ENCODE peak calls at places on chromosomes 12 and 14, in five cellular contexts. One of them, this sample, is unnamed. For H3K27me3 and H3K4me1, the result is how much of the 10 kb centered on the place peaks cover.

GRCh38 chr12:70247653-70248199 is 4.5 kb downstream of the CNOT2 start:
- DNase-seq in tibial nerve: no peak
- DNase-seq in SK-N-SH: no peak
- DNase-seq in GM23338: no peak
- DNase-seq in HCT116: no peak
- DNase-seq in this sample: no peak

GRCh38 chr12:108635201-108635996 is 1.7 kb upstream of the SELPLG start:
- DNase-seq in tibial nerve: no peak
- DNase-seq in GM23338: no peak
- DNase-seq in HCT116: no peak
- DNase-seq in SK-N-SH: no peak
- DNase-seq in this sample: no peak

GRCh38 chr14:55160989-55161388 is 30.4 kb downstream of the DLGAP5 start:
- DNase-seq in GM23338: no peak
- DNase-seq in tibial nerve: no peak
- DNase-seq in SK-N-SH: peak
- DNase-seq in HCT116: peak
- DNase-seq in this sample: no peak

GRCh38 chr12:46785413-46785812 is 40.4 kb downstream of the SLC38A4 start:
- DNase-seq in tibial nerve: no peak
- DNase-seq in SK-N-SH: no peak
- DNase-seq in GM23338: no peak
- DNase-seq in HCT116: no peak
- DNase-seq in this sample: peak

GRCh38 chr14:68790656-68791077 is 2.2 kb downstream of the ZFP36L1 start:
- DNase-seq in GM23338: no peak
- DNase-seq in tibial nerve: no peak
- DNase-seq in HCT116: no peak
- DNase-seq in SK-N-SH: no peak
- DNase-seq in this sample: no peak

GRCh38 chr12:57343703-57344378 is 87.0 kb downstream of the R3HDM2 start:
- DNase-seq in tibial nerve: no peak
- DNase-seq in HCT116: no peak
- DNase-seq in GM23338: no peak
- DNase-seq in SK-N-SH: no peak
- DNase-seq in this sample: no peak

GRCh38 chr12:56206373-56207166 is 15.2 kb downstream of the RNF41 start:
- DNase-seq in tibial nerve: peak
- DNase-seq in HCT116: no peak
- DNase-seq in SK-N-SH: peak
- DNase-seq in GM23338: peak
- DNase-seq in this sample: peak

GRCh38 chr12:127803545-127803944 is 463.4 kb upstream of the TMEM132C start:
- DNase-seq in HCT116: no peak
- DNase-seq in SK-N-SH: no peak
- DNase-seq in GM23338: no peak
- DNase-seq in tibial nerve: no peak
- DNase-seq in this sample: no peak

GRCh38 chr14:61889914-61890351 is 127.7 kb downstream of the SNAPC1 start:
- DNase-seq in HCT116: no peak
- DNase-seq in SK-N-SH: no peak
- DNase-seq in tibial nerve: no peak
- DNase-seq in GM23338: peak
- DNase-seq in this sample: no peak

GRCh38 chr12:122020795-122021192 is 890 bp upstream of the BCL7A start:
- DNase-seq in tibial nerve: no peak
- DNase-seq in SK-N-SH: no peak
- DNase-seq in GM23338: peak
- DNase-seq in HCT116: no peak
- DNase-seq in this sample: no peak

GRCh38 chr12:100993916-100994315 is 199.3 kb downstream of the ANO4 start:
- DNase-seq in SK-N-SH: no peak
- DNase-seq in HCT116: no peak
- DNase-seq in GM23338: peak
- DNase-seq in tibial nerve: no peak
- DNase-seq in this sample: no peak

GRCh38 chr14:22769369-22769768 is 2.9 kb downstream of the OXA1L start:
- DNase-seq in SK-N-SH: no peak
- DNase-seq in GM23338: no peak
- DNase-seq in tibial nerve: no peak
- DNase-seq in HCT116: no peak
- DNase-seq in this sample: no peak

GRCh38 chr12:126648074-126648473 is 1582.8 kb downstream of the AACS start:
- DNase-seq in GM23338: no peak
- DNase-seq in tibial nerve: no peak
- DNase-seq in HCT116: no peak
- DNase-seq in SK-N-SH: no peak
- DNase-seq in this sample: no peak

GRCh38 chr12:30698346-30698745 is 2.7 kb upstream of the IPO8 start:
- DNase-seq in tibial nerve: no peak
- DNase-seq in GM23338: no peak
- DNase-seq in HCT116: no peak
- DNase-seq in SK-N-SH: no peak
- DNase-seq in this sample: no peak

GRCh38 chr14:97413991-97414717 is 617.0 kb downstream of the VRK1 start:
- DNase-seq in HCT116: no peak
- DNase-seq in GM23338: peak
- DNase-seq in tibial nerve: no peak
- DNase-seq in SK-N-SH: no peak
- DNase-seq in this sample: no peak

GRCh38 chr14:97414718-97415098 is 617.5 kb downstream of the VRK1 start:
- DNase-seq in HCT116: no peak
- DNase-seq in tibial nerve: no peak
- DNase-seq in SK-N-SH: no peak
- DNase-seq in GM23338: peak
- DNase-seq in this sample: no peak

GRCh38 chr14:97412933-97413574 is 615.9 kb downstream of the VRK1 start:
- DNase-seq in tibial nerve: no peak
- DNase-seq in HCT116: no peak
- DNase-seq in GM23338: no peak
- DNase-seq in SK-N-SH: no peak
- DNase-seq in this sample: no peak

GRCh38 chr14:97410667-97411286 is 613.6 kb downstream of the VRK1 start:
- DNase-seq in GM23338: peak
- DNase-seq in SK-N-SH: no peak
- DNase-seq in tibial nerve: no peak
- DNase-seq in HCT116: no peak
- DNase-seq in this sample: no peak

DNA sequence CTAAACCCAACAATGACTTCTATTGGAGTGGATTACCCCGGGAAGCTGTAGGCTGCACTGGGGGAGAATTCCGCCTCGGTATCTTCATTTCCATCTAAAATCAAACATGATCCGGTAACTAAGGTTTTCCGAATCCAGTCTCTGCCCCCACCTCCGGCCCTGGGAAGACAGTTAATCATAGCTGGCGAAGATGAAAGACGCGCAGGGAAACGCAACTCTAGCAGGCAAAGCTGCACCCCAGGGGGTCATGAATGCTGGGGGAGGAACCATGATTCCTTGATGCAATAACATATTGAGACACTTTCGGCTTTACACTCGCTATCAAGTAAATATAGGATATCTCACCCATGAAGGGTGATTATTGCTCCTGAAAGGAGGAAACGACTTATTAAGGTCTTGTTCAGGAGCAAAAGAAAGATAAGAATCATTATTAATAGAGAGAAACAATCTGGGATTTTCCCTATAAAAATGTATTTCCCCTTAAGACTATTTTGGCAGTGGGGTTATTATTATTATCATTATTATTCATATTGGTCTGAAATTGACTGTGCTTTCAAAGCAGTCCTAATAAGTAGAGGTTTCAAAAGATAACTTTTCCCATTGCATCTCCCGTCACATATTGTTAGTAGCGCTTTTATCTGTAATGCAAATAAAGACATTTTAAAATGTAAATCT is 614.9 kb downstream of the VRK1 start:
- DNase-seq in GM23338: peak
- DNase-seq in SK-N-SH: no peak
- DNase-seq in HCT116: no peak
- DNase-seq in tibial nerve: no peak
- DNase-seq in this sample: no peak
- H3K27me3 ChIP-seq in GM23338: under half
- H3K27me3 ChIP-seq in SK-N-SH: under half
- H3K27me3 ChIP-seq in HCT116: under half
- H3K27me3 ChIP-seq in tibial nerve: half or more
- H3K27me3 ChIP-seq in this sample: under half

GRCh38 chr12:120834489-120835303 is 69.5 kb downstream of the SPPL3 start:
- DNase-seq in tibial nerve: no peak
- DNase-seq in SK-N-SH: no peak
- DNase-seq in GM23338: no peak
- DNase-seq in HCT116: no peak
- DNase-seq in this sample: no peak

GRCh38 chr12:120833849-120834248 is 70.3 kb downstream of the SPPL3 start:
- DNase-seq in tibial nerve: no peak
- DNase-seq in GM23338: no peak
- DNase-seq in HCT116: no peak
- DNase-seq in SK-N-SH: no peak
- DNase-seq in this sample: no peak

GRCh38 chr12:120832712-120833111 is 71.4 kb downstream of the SPPL3 start:
- DNase-seq in tibial nerve: no peak
- DNase-seq in GM23338: no peak
- DNase-seq in SK-N-SH: no peak
- DNase-seq in HCT116: no peak
- DNase-seq in this sample: no peak

GRCh38 chr12:120830052-120830940 is 73.9 kb downstream of the SPPL3 start:
- DNase-seq in HCT116: no peak
- DNase-seq in GM23338: no peak
- DNase-seq in tibial nerve: no peak
- DNase-seq in SK-N-SH: peak
- DNase-seq in this sample: no peak

GRCh38 chr12:120831648-120832267 is 72.4 kb downstream of the SPPL3 start:
- DNase-seq in tibial nerve: no peak
- DNase-seq in SK-N-SH: peak
- DNase-seq in HCT116: no peak
- DNase-seq in GM23338: no peak
- DNase-seq in this sample: no peak
- H3K4me1 ChIP-seq in tibial nerve: under half
- H3K4me1 ChIP-seq in SK-N-SH: under half
- H3K4me1 ChIP-seq in HCT116: under half
- H3K4me1 ChIP-seq in GM23338: under half
- H3K4me1 ChIP-seq in this sample: under half

GRCh38 chr12:53696655-53697321 is 20.9 kb upstream of the ATP5MC2 start:
- DNase-seq in HCT116: no peak
- DNase-seq in SK-N-SH: no peak
- DNase-seq in tibial nerve: no peak
- DNase-seq in GM23338: peak
- DNase-seq in this sample: no peak
- H3K4me3 ChIP-seq in HCT116: peak
- H3K4me3 ChIP-seq in SK-N-SH: no peak
- H3K4me3 ChIP-seq in tibial nerve: peak
- H3K4me3 ChIP-seq in GM23338: peak
- H3K4me3 ChIP-seq in this sample: no peak

GRCh38 chr14:104937694-104938365 is 13.2 kb downstream of the PLD4 start:
- DNase-seq in SK-N-SH: no peak
- DNase-seq in HCT116: no peak
- DNase-seq in tibial nerve: peak
- DNase-seq in GM23338: no peak
- DNase-seq in this sample: no peak
- H3K27me3 ChIP-seq in SK-N-SH: under half
- H3K27me3 ChIP-seq in HCT116: under half
- H3K27me3 ChIP-seq in tibial nerve: under half
- H3K27me3 ChIP-seq in GM23338: under half
- H3K27me3 ChIP-seq in this sample: under half

GRCh38 chr14:93716002-93716401 is 72.3 kb downstream of the PRIMA1 start:
- DNase-seq in SK-N-SH: no peak
- DNase-seq in HCT116: no peak
- DNase-seq in tibial nerve: no peak
- DNase-seq in GM23338: no peak
- DNase-seq in this sample: no peak
- H3K4me1 ChIP-seq in SK-N-SH: under half
- H3K4me1 ChIP-seq in HCT116: under half
- H3K4me1 ChIP-seq in tibial nerve: under half
- H3K4me1 ChIP-seq in GM23338: under half
- H3K4me1 ChIP-seq in this sample: under half

This sample was measured in SJCRH30.